ENCODE peak calls at places on chromosomes 6 and 20, in ten cellular contexts. I, C, Z, V, T, K, F, M, Y and X are unnamed samples.

GRCh38 chr6:28203201-28203600 is 21.9 kb upstream of the ZSCAN9 start:
- DNase-seq in Z (no peak), C (no peak), V (no peak), T (no peak), M (no peak), I (no peak), Y (no peak), F (no peak), K (no peak), X (no peak)

GRCh38 chr20:59363094-59363493 is 62.7 kb downstream of the EDN3 start:
- DNase-seq in F (no peak), Z (no peak), M (no peak), K (no peak), I (no peak), V (no peak), C (no peak), Y (no peak), T (no peak), X (no peak)

GRCh38 chr6:42320762-42321161 is 103.1 kb upstream of the MRPS10 start:
- DNase-seq in F (no peak), K (no peak), C (no peak), V (no peak), T (no peak), I (no peak), M (no peak), Z (no peak), Y (peak; percentile 61), X (no peak)

GRCh38 chr6:148457137-148457842 is 114.7 kb downstream of the SASH1 start:
- DNase-seq in I (no peak), T (no peak), C (no peak), Y (no peak), M (no peak), F (peak; percentile 93), Z (no peak), V (peak; percentile 21), K (no peak), X (no peak)

GRCh38 chr6:109059591-109060021 is 35.0 kb downstream of the SESN1 start:
- DNase-seq in Y (peak; percentile 71), M (no peak), V (peak; percentile 14), C (no peak), T (no peak), F (peak; percentile 95), K (no peak), Z (no peak), I (no peak), X (peak; percentile 33)

GRCh38 chr6:40194771-40195170 is 260.5 kb upstream of the MOCS1 start:
- DNase-seq in T (no peak), Y (no peak), Z (no peak), V (no peak), K (no peak), I (no peak), F (no peak), M (no peak), C (no peak), X (no peak)

GRCh38 chr6:15264902-15265761 is 19.3 kb downstream of the JARID2 start:
- DNase-seq in K (no peak), F (no peak), Z (no peak), T (no peak), C (no peak), M (no peak), I (peak; percentile 21), Y (no peak), V (no peak), X (no peak)

GRCh38 chr6:164195605-164196004 is 781.1 kb downstream of the QKI start:
- DNase-seq in Y (no peak), K (no peak), V (no peak), Z (no peak), I (no peak), F (no peak), C (no peak), T (no peak), M (no peak), X (no peak)

GRCh38 chr20:63495771-63496403 is 3.0 kb downstream of the EEF1A2 start:
- DNase-seq in C (peak; percentile 78), K (peak; percentile 94), T (no peak), V (peak; percentile 12), Z (peak; percentile 73), M (peak; percentile 80), F (peak; percentile 44), Y (peak; percentile 67), I (peak; percentile 74), X (peak; percentile 92)

GRCh38 chr20:20214757-20215275 is 153.1 kb upstream of the INSM1 start:
- DNase-seq in Z (no peak), C (no peak), K (no peak), Y (no peak), M (no peak), V (no peak), I (no peak), F (no peak), T (no peak), X (no peak)

GRCh38 chr20:44056010-44056698 is 130.8 kb downstream of the JPH2 start:
- DNase-seq in Y (peak; percentile 35), I (no peak), T (peak; percentile 13), Z (peak; percentile 45), M (peak; percentile 75), K (no peak), V (no peak), F (peak; percentile 26), C (peak; percentile 66), X (no peak)

DNA sequence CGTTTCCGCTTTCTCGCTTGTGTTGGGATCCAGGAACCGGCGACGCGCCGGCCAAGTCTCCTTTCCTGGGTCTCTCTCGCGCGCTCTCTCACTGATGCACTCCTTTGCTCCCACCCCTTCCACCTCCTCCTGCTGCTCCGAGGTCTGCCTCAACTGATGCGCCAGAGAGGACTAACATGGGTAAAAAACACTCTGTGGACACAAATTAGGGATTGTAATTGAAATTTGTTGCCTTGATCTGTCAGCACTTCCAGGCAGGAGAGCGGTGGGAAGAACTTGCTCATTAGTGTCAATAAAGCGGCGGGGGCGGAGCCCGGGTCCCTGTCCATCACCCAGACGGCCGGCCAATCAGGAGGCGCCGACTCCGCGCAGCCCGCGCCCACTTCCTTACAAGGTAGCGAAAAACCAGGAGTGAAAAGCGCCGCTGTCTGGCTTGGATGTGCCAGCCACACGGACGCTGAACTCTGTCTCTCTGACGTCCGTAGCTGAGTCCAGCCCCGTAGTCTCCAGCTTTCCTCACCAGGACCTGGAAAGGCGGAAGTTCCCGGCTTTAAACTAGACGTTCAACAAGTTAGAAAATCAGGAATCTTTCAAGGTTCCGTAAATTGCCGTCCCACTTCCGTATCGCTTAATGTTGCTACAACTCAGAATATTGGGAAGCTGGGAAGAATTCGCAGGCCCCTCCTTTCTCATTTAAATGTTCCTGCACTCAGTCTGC is at the start of gene TBX18:
- DNase-seq in F (peak; percentile 99), Y (no peak), C (no peak), V (peak; percentile 34), Z (peak; percentile 54), T (peak; percentile 74), K (peak; percentile 65), M (peak; percentile 93), I (peak; percentile 75), X (no peak)
- TF ChIP-seq CTCF in F (no peak), Y (no peak), C (no peak), V (no peak), Z (no peak), T (no peak), K (no peak), M (no peak), I (no peak), X (no peak)

DNA sequence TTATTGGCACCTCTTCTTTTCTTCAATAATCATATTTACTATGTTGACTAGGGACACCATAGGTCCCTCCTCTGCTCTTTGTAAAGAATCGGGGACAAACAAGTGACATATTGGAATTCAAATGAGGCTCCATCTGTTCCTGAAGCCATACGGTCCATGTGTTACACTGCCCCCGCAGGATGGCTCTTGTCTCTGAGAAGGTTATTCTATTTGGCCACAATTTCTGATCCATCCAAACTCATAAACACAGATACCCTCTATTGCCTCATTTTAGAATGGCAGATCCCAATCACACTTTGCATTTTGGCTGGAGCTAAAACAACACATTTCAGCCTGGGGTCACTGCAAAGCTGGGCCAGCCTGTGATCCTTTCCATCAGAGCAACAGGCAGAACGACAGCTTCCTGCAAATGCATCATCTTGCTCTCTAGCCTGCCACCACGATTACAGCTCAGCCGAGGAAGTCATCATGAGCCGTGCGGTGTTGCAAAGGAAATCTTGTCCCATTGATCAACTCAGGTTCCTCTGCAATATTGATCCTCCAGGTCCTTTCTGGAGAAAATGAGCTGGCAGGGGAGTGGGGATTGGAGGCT is 73.2 kb downstream of the AGPAT4 start:
- DNase-seq in K (no peak), M (no peak), C (no peak), Z (no peak), I (no peak), T (no peak), Y (no peak), V (no peak), F (no peak), X (no peak)
- TF ChIP-seq CTCF in K (no peak), M (no peak), C (no peak), Z (peak; percentile 13), I (no peak), T (no peak), Y (no peak), V (no peak), F (no peak), X (no peak)

GRCh38 chr20:1440024-1440423 is 26.6 kb downstream of the NSFL1C start:
- DNase-seq in T (no peak), K (no peak), Y (peak; percentile 50), C (no peak), Z (no peak), V (no peak), F (peak; percentile 27), M (peak; percentile 40), I (peak; percentile 16), X (peak; percentile 30)
- TF ChIP-seq CTCF in T (no peak), K (no peak), Y (peak; percentile 39), C (no peak), Z (peak; percentile 31), V (peak; percentile 76), F (peak; percentile 24), M (no peak), I (no peak), X (no peak)

GRCh38 chr6:890995-891394 is 198.1 kb upstream of the EXOC2 start:
- DNase-seq in I (no peak), F (no peak), C (no peak), K (no peak), V (no peak), Z (no peak), T (no peak), M (no peak), Y (no peak), X (no peak)

GRCh38 chr6:890201-890600 is 197.3 kb upstream of the EXOC2 start:
- DNase-seq in K (no peak), Z (no peak), T (no peak), C (no peak), F (no peak), V (no peak), Y (no peak), M (no peak), I (no peak), X (no peak)

GRCh38 chr6:897561-898207 is 204.7 kb upstream of the EXOC2 start:
- DNase-seq in C (no peak), K (no peak), T (no peak), Z (no peak), Y (no peak), M (no peak), V (no peak), F (no peak), I (no peak), X (no peak)

DNA sequence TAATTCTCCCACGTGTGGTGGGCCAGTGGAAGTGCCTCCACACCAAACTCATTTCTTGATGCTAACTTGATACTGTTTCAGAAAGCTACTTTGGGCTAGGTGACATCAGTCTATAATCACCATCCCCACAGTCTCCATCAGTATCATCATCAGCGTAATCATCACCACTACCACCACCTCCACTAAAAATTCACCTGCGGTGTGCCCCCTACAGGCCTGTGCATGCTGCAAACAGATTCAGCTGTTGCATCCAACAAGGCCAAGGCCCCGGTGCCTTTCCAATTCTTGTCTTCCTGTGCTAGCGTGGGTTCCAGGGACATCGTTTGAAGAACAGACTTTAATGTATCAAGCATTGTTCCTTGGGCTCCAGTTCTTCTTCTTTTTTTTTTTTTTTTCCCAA is 201.3 kb upstream of the EXOC2 start:
- DNase-seq in F (no peak), Y (peak; percentile 13), C (no peak), V (no peak), Z (no peak), M (no peak), K (no peak), I (no peak), T (no peak), X (no peak)
- TF ChIP-seq CTCF in F (no peak), Y (peak; percentile 18), C (no peak), V (peak; percentile 25), Z (peak; percentile 23), M (no peak), K (no peak), I (no peak), T (no peak), X (peak; percentile 20)